ENCODE peak calls at places on chromosomes 13 and 19, in seven cellular contexts. C is BE2C, M is heart left ventricle, Z is fibroblast of mammary gland, T is foreskin fibroblast, L is kidney epithelial cell, U is left ventricle myocardium inferior. D is an unnamed sample.

GRCh38 chr13:43878897-43879322 is 630 bp downstream of the CCDC122 start:
- DNase-seq in T (peak; percentile 83), U (peak; percentile 76), C (no peak), Z (peak; percentile 79), L (peak; percentile 47), M (peak; percentile 86), D (no peak)

GRCh38 chr13:75480691-75481175 is 1.2 kb downstream of the TBC1D4 start:
- DNase-seq in L (no peak), M (peak; percentile 51), Z (peak; percentile 63), U (peak; percentile 44), C (peak; percentile 68), T (peak; percentile 72), D (no peak)

GRCh38 chr19:41159861-41160260 is 33.2 kb upstream of the CYP2S1 start:
- DNase-seq in T (no peak), U (no peak), L (no peak), M (no peak), C (no peak), Z (no peak), D (no peak)

GRCh38 chr13:32676242-32676641 is 90.0 kb downstream of the PDS5B start:
- DNase-seq in C (no peak), T (no peak), M (no peak), Z (no peak), U (no peak), L (no peak), D (peak; percentile 34)

GRCh38 chr13:76837811-76838210 is 48.4 kb downstream of the KCTD12 start:
- DNase-seq in M (no peak), C (no peak), T (peak; percentile 58), U (no peak), Z (peak; percentile 36), L (no peak), D (no peak)

GRCh38 chr19:48424694-48425219 is 21.0 kb upstream of the GRWD1 start:
- DNase-seq in Z (peak; percentile 51), T (peak; percentile 64), U (no peak), L (no peak), M (no peak), C (no peak), D (no peak)

GRCh38 chr13:29704648-29705047 is 109.2 kb upstream of the SLC7A1 start:
- DNase-seq in M (no peak), Z (peak; percentile 13), L (no peak), U (peak; percentile 23), T (peak; percentile 45), C (peak; percentile 91), D (no peak)

GRCh38 chr19:54160182-54160811 is 776 bp upstream of the LENG1 start:
- DNase-seq in U (no peak), T (peak; percentile 50), Z (peak; percentile 43), L (no peak), C (no peak), M (no peak), D (no peak)

GRCh38 chr19:38389101-38389925 is 816 bp downstream of the SPRED3 start:
- DNase-seq in C (peak; percentile 31), Z (peak; percentile 81), T (peak; percentile 91), L (peak; percentile 48), M (peak; percentile 53), U (no peak), D (no peak)

GRCh38 chr19:55305491-55305890 is 19.6 kb downstream of the TMEM150B start:
- DNase-seq in Z (no peak), T (peak; percentile 37), C (peak; percentile 66), L (no peak), M (no peak), U (no peak), D (no peak)

GRCh38 chr13:95643471-95643813 is 1.1 kb downstream of the DZIP1 start:
- DNase-seq in T (no peak), M (no peak), L (no peak), U (no peak), Z (peak; percentile 54), C (peak; percentile 41), D (no peak)

GRCh38 chr19:1424182-1424955 is 13.8 kb upstream of the RPS15 start:
- DNase-seq in M (no peak), T (no peak), Z (no peak), L (no peak), U (no peak), C (no peak), D (no peak)

GRCh38 chr13:23979361-23980159 is 82.3 kb upstream of the C1QTNF9B start:
- DNase-seq in U (peak; percentile 80), L (peak; percentile 25), Z (peak; percentile 82), T (peak; percentile 95), M (peak; percentile 87), C (peak; percentile 46), D (no peak)

GRCh38 chr13:110018009-110018408 is 231.6 kb upstream of the IRS2 start:
- DNase-seq in C (no peak), M (no peak), L (no peak), U (no peak), T (peak; percentile 51), Z (peak; percentile 50), D (no peak)

GRCh38 chr13:44364601-44365000 is 9.0 kb upstream of the SERP2 start:
- DNase-seq in T (peak; percentile 71), U (no peak), C (no peak), Z (peak; percentile 76), M (no peak), L (peak; percentile 59), D (no peak)

GRCh38 chr19:1169921-1170885 is 3.9 kb downstream of the SBNO2 start:
- DNase-seq in Z (peak; percentile 98), T (peak; percentile 67), M (peak; percentile 67), U (no peak), L (no peak), C (peak; percentile 96), D (no peak)

GRCh38 chr13:44234566-44234965 is 139.1 kb upstream of the SERP2 start:
- DNase-seq in U (no peak), C (no peak), T (peak; percentile 59), M (no peak), L (no peak), Z (peak; percentile 74), D (no peak)

GRCh38 chr19:3243851-3244700 is 19.6 kb downstream of the CELF5 start:
- DNase-seq in M (no peak), T (peak; percentile 61), Z (peak; percentile 52), L (peak; percentile 5), C (no peak), U (no peak), D (no peak)

GRCh38 chr13:39410089-39410901 is 192.7 kb downstream of the LHFPL6 start:
- DNase-seq in U (no peak), L (no peak), M (no peak), C (no peak), T (peak; percentile 32), Z (peak; percentile 86), D (peak; percentile 42)

GRCh38 chr19:19849056-19849455 is 16.6 kb upstream of the ZNF253 start:
- DNase-seq in C (no peak), T (no peak), Z (no peak), M (no peak), U (no peak), L (no peak), D (no peak)

GRCh38 chr13:42129033-42129432 is 80.6 kb downstream of the DGKH start:
- DNase-seq in C (no peak), T (no peak), L (no peak), U (no peak), M (no peak), Z (no peak), D (no peak)

GRCh38 chr13:113158946-113159345 is 498 bp downstream of the PROZ start:
- DNase-seq in T (no peak), Z (no peak), M (no peak), U (no peak), C (no peak), L (no peak), D (no peak)
- H3K4me3 ChIP-seq in T (no peak overlapping the region), Z (no peak overlapping the region), M (no peak overlapping the region), U (no peak overlapping the region), C (no peak overlapping the region), L (no peak overlapping the region), D (no peak overlapping the region)

DNA sequence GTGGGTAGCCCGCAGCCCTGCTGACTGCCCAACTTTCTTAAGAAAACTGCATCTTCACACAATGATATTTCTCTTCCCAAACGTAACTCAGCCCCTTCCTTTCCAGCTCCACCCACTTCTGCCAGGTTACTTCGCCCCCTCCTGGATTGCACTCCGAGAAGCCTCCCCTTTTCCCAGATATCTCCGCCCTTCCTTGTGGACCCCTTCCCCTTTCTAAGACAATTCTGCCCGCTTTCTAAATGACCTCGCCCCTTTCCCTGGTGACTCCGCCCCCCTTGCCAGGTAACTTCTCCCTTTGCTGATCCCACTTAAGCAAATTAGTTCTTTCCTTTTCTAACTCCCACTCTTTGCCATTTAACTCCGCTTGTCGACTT is 2.6 kb downstream of the VSIG10L start:
- DNase-seq in L (no peak), U (no peak), C (no peak), M (no peak), T (no peak), Z (no peak), D (no peak)
- TF ChIP-seq CTCF in L (no peak), U (no peak), C (no peak), M (no peak), T (no peak), Z (no peak), D (no peak)

DNA sequence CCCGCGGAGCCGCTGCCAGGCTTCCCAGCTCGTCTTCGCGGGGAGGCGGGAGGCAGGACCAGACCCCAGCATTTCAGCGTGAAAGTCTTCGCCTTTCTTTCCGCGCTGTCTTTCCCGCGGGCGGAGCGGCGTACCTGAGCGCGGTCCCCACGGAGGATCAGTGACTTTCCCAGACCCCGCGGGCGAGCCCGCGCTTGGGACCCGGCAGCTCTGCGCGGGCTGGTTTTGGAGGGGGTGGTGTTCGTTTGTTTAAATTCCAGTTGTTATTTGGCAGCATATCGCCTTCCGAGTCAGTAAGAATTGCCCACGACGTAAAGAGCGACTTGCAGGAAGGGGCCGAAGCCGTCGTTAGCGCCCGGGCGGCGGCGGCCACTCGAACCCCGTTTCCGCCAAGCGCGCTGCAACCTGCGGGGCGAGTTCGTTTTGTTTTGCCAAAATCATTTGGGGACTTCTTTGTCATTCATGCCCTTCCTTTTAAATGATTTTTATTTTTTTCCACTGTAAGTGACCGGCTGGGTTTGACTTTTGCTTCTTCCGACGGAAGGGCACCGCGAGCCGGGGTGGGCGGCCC is 76.1 kb downstream of the ZIC5 start:
- DNase-seq in T (peak; percentile 15), U (no peak), L (no peak), Z (no peak), C (no peak), M (no peak), D (no peak)
- H3K4me3 ChIP-seq in T (peak overlapping the region; percentile 13), U (peak overlapping the region; percentile 55), L (no peak overlapping the region), Z (peak overlapping the region; percentile 6), C (no peak overlapping the region), M (peak overlapping the region; percentile 56), D (peak overlapping the region; percentile 15)

GRCh38 chr13:93180376-93180966 is 46.1 kb upstream of the GPC6 start:
- DNase-seq in C (no peak), T (peak; percentile 2), Z (peak; percentile 24), M (no peak), U (no peak), L (no peak), D (peak; percentile 12)

GRCh38 chr13:93182406-93182805 is 44.2 kb upstream of the GPC6 start:
- DNase-seq in T (no peak), Z (no peak), M (no peak), C (no peak), U (no peak), L (no peak), D (no peak)

GRCh38 chr13:93183302-93183701 is 43.3 kb upstream of the GPC6 start:
- DNase-seq in U (no peak), C (no peak), Z (no peak), T (no peak), L (no peak), M (no peak), D (no peak)
- TF ChIP-seq CTCF in U (no peak), C (peak; percentile 31), Z (no peak), T (no peak), L (no peak), M (no peak), D (no peak)

D was measured in AG04449.